ENCODE peak calls at places on chromosomes 13 and 19, in seven cellular contexts. W, Q, Z, B, K, T and M are unnamed samples.

GRCh38 chr19:45766919-45767346 is 2.1 kb downstream of the SIX5 start:
- DNase-seq in B (no peak), T (no peak), Z (no peak), W (no peak), Q (no peak), K (no peak), M (peak)

GRCh38 chr19:2478324-2478755 is 2.4 kb downstream of the GADD45B start:
- DNase-seq in Z (no peak), W (no peak), Q (peak), K (peak), T (peak), B (peak), M (peak)

GRCh38 chr19:43362179-43362578 is 8.7 kb downstream of the CD177 start:
- DNase-seq in Q (no peak), T (no peak), Z (no peak), B (no peak), K (no peak), W (no peak), M (no peak)

GRCh38 chr13:75637101-75637774 is 1.1 kb downstream of the LMO7 start:
- DNase-seq in Q (no peak), K (no peak), T (no peak), B (no peak), W (no peak), Z (no peak), M (no peak)

GRCh38 chr19:58346961-58347929 is 6.0 kb downstream of the A1BG start:
- DNase-seq in W (peak), T (peak), B (peak), Z (peak), Q (peak), K (peak), M (peak)

GRCh38 chr19:51586103-51586728 is 15.1 kb downstream of the ZNF175 start:
- DNase-seq in B (no peak), T (no peak), Q (no peak), W (no peak), K (no peak), Z (no peak), M (no peak)

GRCh38 chr19:30692517-30692870 is 320.3 kb downstream of the ZNF536 start:
- DNase-seq in B (no peak), T (no peak), K (no peak), W (no peak), Z (no peak), Q (no peak), M (no peak)

GRCh38 chr19:55460670-55461258 is 678 bp downstream of the ISOC2 start:
- DNase-seq in Z (no peak), W (no peak), T (peak), K (no peak), Q (peak), B (peak), M (peak)

GRCh38 chr13:37657134-37657533 is 58.6 kb upstream of the POSTN start:
- DNase-seq in W (no peak), B (no peak), Z (no peak), T (peak), K (no peak), Q (no peak), M (peak)

GRCh38 chr13:105342421-105342820 is 1193.0 kb downstream of the EFNB2 start:
- DNase-seq in Z (no peak), T (no peak), W (no peak), B (no peak), K (no peak), Q (no peak), M (no peak)

GRCh38 chr19:34962945-34963530 is 991 bp downstream of the ZNF792 start:
- DNase-seq in T (no peak), W (no peak), B (peak), K (no peak), Z (no peak), Q (no peak), M (peak)

GRCh38 chr19:35479278-35479677 is 11.0 kb downstream of the KRTDAP start:
- DNase-seq in B (no peak), T (no peak), W (no peak), K (no peak), Q (no peak), Z (no peak), M (no peak)

GRCh38 chr19:15551183-15552004 is 43.1 kb downstream of the CYP4F22 start:
- DNase-seq in W (peak), T (no peak), Z (no peak), B (peak), Q (no peak), K (peak), M (peak)

GRCh38 chr19:45492627-45493470 is 4.0 kb downstream of the RTN2 start:
- DNase-seq in W (no peak), T (peak), B (peak), Z (no peak), K (no peak), Q (no peak), M (peak)

GRCh38 chr13:32179708-32180107 is 135.5 kb downstream of the ZAR1L start:
- DNase-seq in B (no peak), Q (no peak), T (no peak), Z (no peak), K (no peak), W (no peak), M (no peak)

GRCh38 chr13:29459818-29460335 is 135.6 kb downstream of the SLC7A1 start:
- DNase-seq in K (no peak), B (no peak), Q (no peak), T (no peak), Z (no peak), W (no peak), M (no peak)

GRCh38 chr19:1027953-1028902 is 1.8 kb downstream of the CNN2 start:
- DNase-seq in Q (peak), W (no peak), Z (no peak), B (no peak), K (no peak), T (peak), M (peak)

GRCh38 chr19:27635401-27635800 is 1577.5 kb downstream of the UQCRFS1 start:
- DNase-seq in T (no peak), Q (no peak), Z (no peak), B (no peak), W (no peak), K (no peak), M (no peak)

GRCh38 chr19:43506629-43507028 is 2.1 kb upstream of the PHLDB3 start:
- DNase-seq in Z (peak), W (no peak), B (no peak), Q (no peak), K (no peak), T (no peak), M (no peak)

GRCh38 chr19:11735375-11735774 is 3.4 kb downstream of the ZNF823 start:
- DNase-seq in Q (no peak), B (no peak), T (peak), Z (no peak), K (no peak), W (no peak), M (no peak)

GRCh38 chr19:51064534-51065220 is at the start of gene KLK13:
- DNase-seq in Z (no peak), W (no peak), B (no peak), K (no peak), T (no peak), Q (no peak), M (peak)